ENCODE peak calls at places on chromosomes 2 and 18, in six cellular contexts. One of them, this sample, is unnamed. For H3K4me1, the result is how much of the 10 kb centered on the place peaks cover.

GRCh38 chr2:30491225-30491624 is 44.2 kb downstream of the LCLAT1 start:
- DNase-seq in IMR-90: no peak
- DNase-seq in esophagus squamous epithelium: no peak
- DNase-seq in heart right ventricle: no peak
- DNase-seq in lower lobe of right lung: no peak
- DNase-seq in breast epithelium: no peak
- DNase-seq in this sample: no peak

GRCh38 chr2:235594041-235594440 is 100.2 kb downstream of the AGAP1 start:
- DNase-seq in IMR-90: peak
- DNase-seq in esophagus squamous epithelium: no peak
- DNase-seq in heart right ventricle: no peak
- DNase-seq in lower lobe of right lung: no peak
- DNase-seq in breast epithelium: no peak
- DNase-seq in this sample: no peak

GRCh38 chr2:240524963-240525718 is 32.6 kb downstream of the ANKMY1 start:
- DNase-seq in IMR-90: no peak
- DNase-seq in esophagus squamous epithelium: no peak
- DNase-seq in heart right ventricle: no peak
- DNase-seq in lower lobe of right lung: no peak
- DNase-seq in breast epithelium: no peak
- DNase-seq in this sample: no peak

GRCh38 chr2:218478544-218478943 is 59.6 kb downstream of the VIL1 start:
- DNase-seq in IMR-90: no peak
- DNase-seq in esophagus squamous epithelium: no peak
- DNase-seq in heart right ventricle: no peak
- DNase-seq in lower lobe of right lung: no peak
- DNase-seq in breast epithelium: no peak
- DNase-seq in this sample: no peak

GRCh38 chr18:67265464-67266245 is 250.9 kb downstream of the DSEL start:
- DNase-seq in IMR-90: peak
- DNase-seq in esophagus squamous epithelium: no peak
- DNase-seq in heart right ventricle: no peak
- DNase-seq in lower lobe of right lung: no peak
- DNase-seq in breast epithelium: no peak
- DNase-seq in this sample: no peak

GRCh38 chr2:182915369-182916326 is 49.2 kb upstream of the FRZB start:
- DNase-seq in IMR-90: peak
- DNase-seq in esophagus squamous epithelium: no peak
- DNase-seq in heart right ventricle: no peak
- DNase-seq in lower lobe of right lung: no peak
- DNase-seq in breast epithelium: no peak
- DNase-seq in this sample: no peak

GRCh38 chr2:36420569-36421164 is 65.1 kb downstream of the CRIM1 start:
- DNase-seq in IMR-90: no peak
- DNase-seq in esophagus squamous epithelium: no peak
- DNase-seq in heart right ventricle: no peak
- DNase-seq in lower lobe of right lung: no peak
- DNase-seq in breast epithelium: no peak
- DNase-seq in this sample: no peak

GRCh38 chr18:8706545-8706980 is 1.2 kb downstream of the MTCL1 start:
- DNase-seq in IMR-90: peak
- DNase-seq in esophagus squamous epithelium: no peak
- DNase-seq in heart right ventricle: no peak
- DNase-seq in lower lobe of right lung: no peak
- DNase-seq in breast epithelium: no peak
- DNase-seq in this sample: no peak

GRCh38 chr18:12031836-12032235 is 50.5 kb downstream of the IMPA2 start:
- DNase-seq in IMR-90: peak
- DNase-seq in esophagus squamous epithelium: no peak
- DNase-seq in heart right ventricle: peak
- DNase-seq in lower lobe of right lung: no peak
- DNase-seq in breast epithelium: peak
- DNase-seq in this sample: peak

GRCh38 chr18:69757733-69758132 is 189.9 kb downstream of the CD226 start:
- DNase-seq in IMR-90: peak
- DNase-seq in esophagus squamous epithelium: no peak
- DNase-seq in heart right ventricle: no peak
- DNase-seq in lower lobe of right lung: no peak
- DNase-seq in breast epithelium: no peak
- DNase-seq in this sample: no peak

GRCh38 chr18:60070631-60071030 is 170.8 kb downstream of the PMAIP1 start:
- DNase-seq in IMR-90: no peak
- DNase-seq in esophagus squamous epithelium: no peak
- DNase-seq in heart right ventricle: no peak
- DNase-seq in lower lobe of right lung: no peak
- DNase-seq in breast epithelium: no peak
- DNase-seq in this sample: no peak

GRCh38 chr2:174465327-174465726 is 21.5 kb downstream of the GPR155 start:
- DNase-seq in IMR-90: no peak
- DNase-seq in esophagus squamous epithelium: no peak
- DNase-seq in heart right ventricle: peak
- DNase-seq in lower lobe of right lung: no peak
- DNase-seq in breast epithelium: no peak
- DNase-seq in this sample: peak

GRCh38 chr18:62324917-62325805 is at the start of gene TNFRSF11A:
- DNase-seq in IMR-90: no peak
- DNase-seq in esophagus squamous epithelium: no peak
- DNase-seq in heart right ventricle: no peak
- DNase-seq in lower lobe of right lung: peak
- DNase-seq in breast epithelium: no peak
- DNase-seq in this sample: peak

GRCh38 chr2:240510513-240511210 is 47.1 kb downstream of the ANKMY1 start:
- DNase-seq in IMR-90: no peak
- DNase-seq in esophagus squamous epithelium: no peak
- DNase-seq in heart right ventricle: no peak
- DNase-seq in lower lobe of right lung: no peak
- DNase-seq in breast epithelium: no peak
- DNase-seq in this sample: no peak

GRCh38 chr18:48946329-48946835 is 4.4 kb downstream of the SMAD7 start:
- DNase-seq in IMR-90: peak
- DNase-seq in esophagus squamous epithelium: no peak
- DNase-seq in heart right ventricle: no peak
- DNase-seq in lower lobe of right lung: no peak
- DNase-seq in breast epithelium: no peak
- DNase-seq in this sample: no peak

GRCh38 chr18:65436430-65436829 is 314.4 kb upstream of the CDH7 start:
- DNase-seq in IMR-90: no peak
- DNase-seq in esophagus squamous epithelium: no peak
- DNase-seq in heart right ventricle: no peak
- DNase-seq in lower lobe of right lung: no peak
- DNase-seq in breast epithelium: no peak
- DNase-seq in this sample: no peak

GRCh38 chr2:71588497-71588896 is 135.1 kb downstream of the DYSF start:
- DNase-seq in IMR-90: no peak
- DNase-seq in esophagus squamous epithelium: no peak
- DNase-seq in heart right ventricle: no peak
- DNase-seq in lower lobe of right lung: no peak
- DNase-seq in breast epithelium: no peak
- DNase-seq in this sample: no peak

GRCh38 chr2:96359866-96360265 is 24.3 kb downstream of the NCAPH start:
- DNase-seq in IMR-90: no peak
- DNase-seq in esophagus squamous epithelium: no peak
- DNase-seq in heart right ventricle: no peak
- DNase-seq in lower lobe of right lung: no peak
- DNase-seq in breast epithelium: no peak
- DNase-seq in this sample: no peak

GRCh38 chr2:96354492-96354891 is 18.9 kb downstream of the NCAPH start:
- DNase-seq in IMR-90: no peak
- DNase-seq in esophagus squamous epithelium: no peak
- DNase-seq in heart right ventricle: no peak
- DNase-seq in lower lobe of right lung: no peak
- DNase-seq in breast epithelium: no peak
- DNase-seq in this sample: no peak

GRCh38 chr2:96359310-96359709 is 23.7 kb downstream of the NCAPH start:
- DNase-seq in IMR-90: no peak
- DNase-seq in esophagus squamous epithelium: no peak
- DNase-seq in heart right ventricle: no peak
- DNase-seq in lower lobe of right lung: no peak
- DNase-seq in breast epithelium: no peak
- DNase-seq in this sample: peak

GRCh38 chr2:96353606-96354095 is 18.1 kb downstream of the NCAPH start:
- DNase-seq in IMR-90: no peak
- DNase-seq in esophagus squamous epithelium: no peak
- DNase-seq in heart right ventricle: peak
- DNase-seq in lower lobe of right lung: no peak
- DNase-seq in breast epithelium: no peak
- DNase-seq in this sample: no peak

DNA sequence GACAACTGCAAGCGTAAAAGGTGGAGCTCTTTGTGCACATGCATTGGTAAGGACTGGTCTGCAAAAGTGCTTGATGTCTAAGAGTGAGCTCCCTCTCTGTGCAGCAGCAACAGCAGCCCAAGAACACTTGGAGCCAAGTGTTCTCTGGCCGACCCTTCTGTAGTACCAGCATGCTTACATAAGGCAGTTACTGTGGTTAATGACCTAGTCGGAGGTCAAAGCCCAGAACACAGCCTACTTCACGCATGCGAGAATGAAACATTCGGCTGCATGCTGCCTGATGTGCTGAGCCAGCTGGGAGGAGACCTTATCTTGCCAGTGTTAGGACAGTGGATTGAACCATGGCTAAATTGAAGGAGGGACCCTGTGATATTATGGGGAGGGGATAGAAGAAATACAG is 21.3 kb downstream of the NCAPH start:
- DNase-seq in IMR-90: no peak
- DNase-seq in esophagus squamous epithelium: no peak
- DNase-seq in heart right ventricle: peak
- DNase-seq in lower lobe of right lung: no peak
- DNase-seq in breast epithelium: no peak
- DNase-seq in this sample: no peak
- H3K4me1 ChIP-seq in IMR-90: under half
- H3K4me1 ChIP-seq in esophagus squamous epithelium: under half
- H3K4me1 ChIP-seq in heart right ventricle: under half
- H3K4me1 ChIP-seq in lower lobe of right lung: under half
- H3K4me1 ChIP-seq in breast epithelium: under half
- H3K4me1 ChIP-seq in this sample: under half

GRCh38 chr2:111120253-111121027 is at the start of gene BCL2L11:
- DNase-seq in IMR-90: peak
- DNase-seq in esophagus squamous epithelium: peak
- DNase-seq in heart right ventricle: peak
- DNase-seq in lower lobe of right lung: peak
- DNase-seq in breast epithelium: peak
- DNase-seq in this sample: peak

GRCh38 chr2:111118455-111119003 is 2.2 kb upstream of the BCL2L11 start:
- DNase-seq in IMR-90: no peak
- DNase-seq in esophagus squamous epithelium: no peak
- DNase-seq in heart right ventricle: peak
- DNase-seq in lower lobe of right lung: peak
- DNase-seq in breast epithelium: no peak
- DNase-seq in this sample: no peak

GRCh38 chr2:111121028-111121872 is 536 bp downstream of the BCL2L11 start:
- DNase-seq in IMR-90: no peak
- DNase-seq in esophagus squamous epithelium: no peak
- DNase-seq in heart right ventricle: peak
- DNase-seq in lower lobe of right lung: peak
- DNase-seq in breast epithelium: peak
- DNase-seq in this sample: peak

GRCh38 chr2:111119004-111119846 is 1.5 kb upstream of the BCL2L11 start:
- DNase-seq in IMR-90: no peak
- DNase-seq in esophagus squamous epithelium: no peak
- DNase-seq in heart right ventricle: no peak
- DNase-seq in lower lobe of right lung: peak
- DNase-seq in breast epithelium: no peak
- DNase-seq in this sample: no peak

DNA sequence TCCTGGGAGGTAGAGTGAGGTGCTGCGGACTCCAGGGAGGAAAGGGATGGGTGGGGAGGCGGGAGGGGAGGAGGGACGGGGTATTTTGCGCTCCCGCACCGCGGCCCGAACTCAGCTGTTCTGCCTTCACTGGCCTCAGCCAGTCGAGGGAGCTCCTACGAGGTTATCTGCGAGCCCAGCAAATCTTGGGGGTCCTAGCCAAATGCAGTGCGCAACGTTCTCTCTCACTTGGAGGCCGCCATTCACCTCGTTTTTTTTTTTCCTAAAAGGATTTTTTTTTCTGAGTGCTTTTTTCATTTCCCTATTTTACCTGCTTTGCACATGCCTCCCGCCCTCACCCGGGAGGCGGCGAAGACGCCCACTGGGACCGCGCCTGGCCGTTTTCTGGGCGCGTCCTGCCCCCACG is 864 bp upstream of the BCL2L11 start:
- DNase-seq in IMR-90: no peak
- DNase-seq in esophagus squamous epithelium: no peak
- DNase-seq in heart right ventricle: no peak
- DNase-seq in lower lobe of right lung: peak
- DNase-seq in breast epithelium: no peak
- DNase-seq in this sample: no peak
- H3K4me1 ChIP-seq in IMR-90: under half
- H3K4me1 ChIP-seq in esophagus squamous epithelium: under half
- H3K4me1 ChIP-seq in heart right ventricle: half or more
- H3K4me1 ChIP-seq in lower lobe of right lung: under half
- H3K4me1 ChIP-seq in breast epithelium: under half
- H3K4me1 ChIP-seq in this sample: under half

DNA sequence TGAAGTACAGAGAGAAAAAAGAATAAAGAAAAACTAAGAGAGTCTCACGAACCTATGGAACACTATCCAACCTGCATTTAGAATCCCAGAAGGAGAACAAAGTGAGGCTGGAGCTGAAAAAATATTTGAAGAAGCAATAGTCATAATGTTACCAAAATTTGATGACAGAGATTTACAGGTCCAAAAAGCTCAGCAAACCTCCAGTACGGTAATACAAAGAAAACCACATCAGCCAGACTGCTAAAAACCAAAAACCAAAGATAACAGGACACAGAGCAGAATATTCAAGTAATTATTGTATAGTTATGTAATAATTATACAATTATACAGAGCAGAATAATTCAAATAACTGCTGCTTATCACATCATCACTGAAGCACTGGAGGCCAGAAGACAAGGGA is 23.7 kb downstream of the ATL2 start:
- DNase-seq in IMR-90: no peak
- DNase-seq in esophagus squamous epithelium: no peak
- DNase-seq in heart right ventricle: no peak
- DNase-seq in lower lobe of right lung: no peak
- DNase-seq in breast epithelium: no peak
- DNase-seq in this sample: no peak
- H3K4me1 ChIP-seq in IMR-90: under half
- H3K4me1 ChIP-seq in esophagus squamous epithelium: under half
- H3K4me1 ChIP-seq in heart right ventricle: under half
- H3K4me1 ChIP-seq in lower lobe of right lung: under half
- H3K4me1 ChIP-seq in breast epithelium: under half
- H3K4me1 ChIP-seq in this sample: under half

DNA sequence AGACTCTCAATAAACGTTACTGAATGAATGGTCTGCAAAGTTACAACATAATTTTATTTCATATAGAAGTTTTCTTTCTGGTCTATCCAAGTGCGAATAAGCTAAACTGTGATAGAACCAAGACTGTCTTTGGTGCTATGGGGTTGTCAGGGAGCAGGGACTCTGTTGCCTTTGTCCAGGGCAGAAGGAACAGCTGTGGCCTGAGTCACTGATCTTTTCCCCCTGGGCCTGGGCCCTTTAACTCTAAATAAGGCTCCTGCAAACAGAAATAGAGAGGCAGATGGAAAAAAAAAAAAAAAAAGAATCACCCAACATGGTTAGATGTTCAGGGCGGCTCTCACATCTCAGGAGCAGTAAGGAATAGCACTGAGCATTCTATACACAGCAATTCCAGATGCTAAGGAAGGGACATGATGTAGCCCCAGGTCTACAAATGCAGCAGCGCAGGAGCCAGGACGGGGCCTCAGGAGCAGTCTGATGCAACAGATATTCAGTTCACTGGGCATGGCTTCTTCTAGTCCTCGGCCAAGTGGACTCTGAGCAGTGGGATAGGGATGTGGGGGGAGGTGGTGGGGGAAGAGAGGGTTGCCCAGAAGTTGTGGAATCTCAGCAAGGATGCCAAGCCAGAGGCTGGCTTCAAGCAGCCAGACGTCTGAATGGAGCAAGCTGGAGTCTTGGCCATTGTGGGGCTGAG is 247.1 kb upstream of the SIX2 start:
- DNase-seq in IMR-90: no peak
- DNase-seq in esophagus squamous epithelium: no peak
- DNase-seq in heart right ventricle: no peak
- DNase-seq in lower lobe of right lung: no peak
- DNase-seq in breast epithelium: no peak
- DNase-seq in this sample: no peak
- H3K4me1 ChIP-seq in IMR-90: under half
- H3K4me1 ChIP-seq in esophagus squamous epithelium: under half
- H3K4me1 ChIP-seq in heart right ventricle: under half
- H3K4me1 ChIP-seq in lower lobe of right lung: under half
- H3K4me1 ChIP-seq in breast epithelium: under half
- H3K4me1 ChIP-seq in this sample: under half

This sample was measured in testis.